ENCODE peak calls at places on chromosomes 5 and 9, in four cellular contexts. One of them, this sample, is unnamed. For H3K36me3, the result is how much of the 10 kb centered on the place peaks cover.

GRCh38 chr5:75660678-75661465 is 49.6 kb downstream of the ANKDD1B start:
- DNase-seq in psoas muscle: no peak
- DNase-seq in spleen: no peak
- DNase-seq in PC-9: no peak
- DNase-seq in this sample: peak

GRCh38 chr5:96881511-96882115 is 5.3 kb downstream of the ERAP2 start:
- DNase-seq in psoas muscle: no peak
- DNase-seq in spleen: no peak
- DNase-seq in PC-9: peak
- DNase-seq in this sample: no peak

GRCh38 chr5:95822038-95822407 is 503 bp downstream of the GLRX start:
- DNase-seq in psoas muscle: peak
- DNase-seq in spleen: peak
- DNase-seq in PC-9: peak
- DNase-seq in this sample: peak

GRCh38 chr9:125558453-125559084 is 148.4 kb downstream of the MAPKAP1 start:
- DNase-seq in psoas muscle: no peak
- DNase-seq in spleen: no peak
- DNase-seq in PC-9: peak
- DNase-seq in this sample: peak

GRCh38 chr5:67730917-67731474 is 484.6 kb upstream of the PIK3R1 start:
- DNase-seq in psoas muscle: no peak
- DNase-seq in spleen: no peak
- DNase-seq in PC-9: no peak
- DNase-seq in this sample: no peak

GRCh38 chr9:37913480-37914153 is 9.7 kb upstream of the SLC25A51 start:
- DNase-seq in psoas muscle: peak
- DNase-seq in spleen: peak
- DNase-seq in PC-9: peak
- DNase-seq in this sample: peak

GRCh38 chr9:23341346-23341745 is 484.7 kb downstream of the ELAVL2 start:
- DNase-seq in psoas muscle: no peak
- DNase-seq in spleen: no peak
- DNase-seq in PC-9: no peak
- DNase-seq in this sample: no peak

GRCh38 chr5:160260006-160260775 is 30.9 kb downstream of the FABP6 start:
- DNase-seq in psoas muscle: no peak
- DNase-seq in spleen: peak
- DNase-seq in PC-9: peak
- DNase-seq in this sample: no peak

GRCh38 chr5:73981696-73982095 is 355.7 kb downstream of the ARHGEF28 start:
- DNase-seq in psoas muscle: no peak
- DNase-seq in spleen: no peak
- DNase-seq in PC-9: no peak
- DNase-seq in this sample: no peak

GRCh38 chr9:125376261-125377226 is 114.9 kb downstream of the GAPVD1 start:
- DNase-seq in psoas muscle: no peak
- DNase-seq in spleen: no peak
- DNase-seq in PC-9: no peak
- DNase-seq in this sample: no peak

GRCh38 chr9:121984726-121985402 is 108.2 kb downstream of the TTLL11 start:
- DNase-seq in psoas muscle: no peak
- DNase-seq in spleen: no peak
- DNase-seq in PC-9: no peak
- DNase-seq in this sample: no peak

GRCh38 chr5:180291943-180292831 is at the start of gene MAPK9:
- DNase-seq in psoas muscle: peak
- DNase-seq in spleen: peak
- DNase-seq in PC-9: peak
- DNase-seq in this sample: peak

GRCh38 chr9:29753638-29754037 is 2180.4 kb upstream of the C9orf72 start:
- DNase-seq in psoas muscle: no peak
- DNase-seq in spleen: no peak
- DNase-seq in PC-9: no peak
- DNase-seq in this sample: no peak

GRCh38 chr5:151123897-151124751 is 33.5 kb downstream of the ANXA6 start:
- DNase-seq in psoas muscle: peak
- DNase-seq in spleen: peak
- DNase-seq in PC-9: peak
- DNase-seq in this sample: peak

GRCh38 chr9:22033012-22033630 is 24.0 kb upstream of the CDKN2B start:
- DNase-seq in psoas muscle: no peak
- DNase-seq in spleen: no peak
- DNase-seq in PC-9: no peak
- DNase-seq in this sample: no peak

GRCh38 chr9:36327903-36328302 is 69.7 kb upstream of the GNE start:
- DNase-seq in psoas muscle: no peak
- DNase-seq in spleen: no peak
- DNase-seq in PC-9: peak
- DNase-seq in this sample: no peak

GRCh38 chr9:110571801-110572490 is 7.6 kb downstream of the SVEP1 start:
- DNase-seq in psoas muscle: no peak
- DNase-seq in spleen: no peak
- DNase-seq in PC-9: no peak
- DNase-seq in this sample: no peak

GRCh38 chr5:76439929-76440328 is 36.8 kb downstream of the IQGAP2 start:
- DNase-seq in psoas muscle: no peak
- DNase-seq in spleen: no peak
- DNase-seq in PC-9: no peak
- DNase-seq in this sample: no peak

GRCh38 chr9:132049323-132049882 is 30.3 kb downstream of the MED27 start:
- DNase-seq in psoas muscle: peak
- DNase-seq in spleen: no peak
- DNase-seq in PC-9: no peak
- DNase-seq in this sample: no peak

DNA sequence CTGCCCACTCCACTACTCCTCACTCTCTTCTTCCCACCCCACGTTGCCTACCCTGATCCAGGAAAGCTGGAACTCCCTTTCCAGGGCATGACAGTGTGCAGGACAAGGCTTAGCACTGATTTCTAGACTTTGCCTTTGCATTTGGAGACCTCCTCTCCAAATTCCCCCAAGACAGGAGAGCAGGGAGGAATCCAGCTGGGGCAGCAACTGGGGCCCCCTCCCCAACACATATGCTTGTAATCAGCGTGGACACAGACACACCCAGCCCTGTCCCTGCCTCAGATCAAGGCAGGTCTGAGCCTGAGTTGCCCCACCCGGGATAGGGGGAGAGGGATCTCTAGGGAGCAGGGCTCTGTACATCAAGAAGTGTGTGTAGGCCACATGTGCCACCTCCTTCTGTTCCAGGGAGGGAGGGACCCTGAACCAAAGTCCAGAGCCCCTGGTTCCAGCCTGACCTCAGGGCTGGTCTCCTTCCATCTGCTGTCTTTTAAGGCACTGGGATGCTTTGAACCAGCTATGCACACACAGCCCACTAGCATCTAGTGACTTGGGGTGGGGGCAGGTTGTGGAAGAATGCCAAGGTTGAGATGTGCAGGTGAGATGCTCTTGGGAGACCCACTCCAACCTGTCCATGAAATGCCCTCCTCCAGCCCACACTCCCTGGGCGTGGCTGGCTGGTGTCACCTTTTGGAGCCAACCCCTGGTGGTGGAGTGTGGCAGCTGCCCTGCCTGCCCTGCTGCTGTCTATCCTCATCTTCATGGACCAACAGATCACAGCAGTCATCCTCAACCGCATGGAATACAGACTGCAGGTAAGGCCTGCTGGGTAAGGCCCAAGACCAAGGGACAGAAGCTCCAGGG is 7.0 kb downstream of the SLC4A9 start:
- DNase-seq in psoas muscle: no peak
- DNase-seq in spleen: no peak
- DNase-seq in PC-9: no peak
- DNase-seq in this sample: no peak
- TF ChIP-seq CTCF in psoas muscle: no peak
- TF ChIP-seq CTCF in spleen: no peak
- TF ChIP-seq CTCF in PC-9: no peak
- TF ChIP-seq CTCF in this sample: no peak

GRCh38 chr5:178732281-178732680 is 1.8 kb upstream of the ZNF354A start:
- DNase-seq in psoas muscle: no peak
- DNase-seq in spleen: no peak
- DNase-seq in PC-9: no peak
- DNase-seq in this sample: no peak

GRCh38 chr5:178730940-178731265 is 444 bp upstream of the ZNF354A start:
- DNase-seq in psoas muscle: no peak
- DNase-seq in spleen: no peak
- DNase-seq in PC-9: no peak
- DNase-seq in this sample: no peak
- H3K4me3 ChIP-seq in psoas muscle: peak
- H3K4me3 ChIP-seq in spleen: no peak
- H3K4me3 ChIP-seq in PC-9: peak
- H3K4me3 ChIP-seq in this sample: peak

GRCh38 chr9:136922540-136922939 is 22.0 kb downstream of the FBXW5 start:
- DNase-seq in psoas muscle: no peak
- DNase-seq in spleen: no peak
- DNase-seq in PC-9: no peak
- DNase-seq in this sample: no peak
- H3K36me3 ChIP-seq in psoas muscle: half or more
- H3K36me3 ChIP-seq in spleen: half or more
- H3K36me3 ChIP-seq in PC-9: under half
- H3K36me3 ChIP-seq in this sample: under half

DNA sequence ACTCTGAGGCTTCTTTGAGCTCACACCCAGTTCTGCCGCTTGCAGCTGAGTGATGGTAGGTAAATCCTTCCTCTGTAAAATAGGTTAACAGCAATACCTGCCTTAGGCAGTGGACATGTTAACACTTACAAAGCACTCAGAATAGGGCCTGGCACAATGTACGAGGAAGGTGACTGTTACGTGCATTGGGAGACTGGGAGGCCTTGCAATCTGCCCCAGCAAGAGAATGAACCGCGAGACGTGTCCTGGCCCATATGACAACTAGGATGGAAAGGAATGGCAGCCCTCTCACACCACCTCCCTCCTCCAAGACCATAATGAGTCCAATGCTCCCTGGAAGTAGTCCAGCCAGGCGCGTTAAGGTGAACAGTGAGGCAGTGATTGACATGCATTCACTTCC is 23.1 kb upstream of the AKNA start:
- DNase-seq in psoas muscle: no peak
- DNase-seq in spleen: no peak
- DNase-seq in PC-9: no peak
- DNase-seq in this sample: no peak
- TF ChIP-seq CTCF in psoas muscle: no peak
- TF ChIP-seq CTCF in spleen: no peak
- TF ChIP-seq CTCF in PC-9: no peak
- TF ChIP-seq CTCF in this sample: no peak

DNA sequence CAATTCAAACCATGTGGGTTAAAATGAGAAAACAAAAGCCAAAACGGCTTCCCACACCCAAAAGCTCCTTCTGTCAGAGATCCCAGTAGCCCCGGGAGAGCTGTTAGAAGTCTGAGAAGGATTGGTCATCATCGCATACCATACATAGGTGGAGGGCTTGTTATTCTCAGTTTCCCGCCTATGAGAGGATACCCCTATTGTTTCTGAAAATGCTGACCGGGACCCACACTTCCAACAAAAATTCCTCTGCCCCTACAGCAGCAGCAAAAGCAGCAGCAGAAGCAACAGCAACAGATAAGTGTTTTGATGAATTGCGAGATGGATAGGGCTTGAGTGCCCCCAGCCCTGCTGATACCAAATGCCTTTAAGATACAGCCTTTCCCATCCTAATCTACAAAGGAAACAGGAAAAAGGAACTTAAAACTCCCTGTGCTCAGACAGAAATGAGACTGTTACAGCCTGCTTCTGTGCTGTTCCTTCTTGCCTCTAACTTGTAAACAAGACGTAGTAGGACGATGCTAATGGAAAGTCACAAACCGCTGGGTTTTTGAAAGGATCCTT is at the start of gene TEK:
- DNase-seq in psoas muscle: no peak
- DNase-seq in spleen: no peak
- DNase-seq in PC-9: no peak
- DNase-seq in this sample: no peak
- H3K4me3 ChIP-seq in psoas muscle: peak
- H3K4me3 ChIP-seq in spleen: peak
- H3K4me3 ChIP-seq in PC-9: no peak
- H3K4me3 ChIP-seq in this sample: no peak

DNA sequence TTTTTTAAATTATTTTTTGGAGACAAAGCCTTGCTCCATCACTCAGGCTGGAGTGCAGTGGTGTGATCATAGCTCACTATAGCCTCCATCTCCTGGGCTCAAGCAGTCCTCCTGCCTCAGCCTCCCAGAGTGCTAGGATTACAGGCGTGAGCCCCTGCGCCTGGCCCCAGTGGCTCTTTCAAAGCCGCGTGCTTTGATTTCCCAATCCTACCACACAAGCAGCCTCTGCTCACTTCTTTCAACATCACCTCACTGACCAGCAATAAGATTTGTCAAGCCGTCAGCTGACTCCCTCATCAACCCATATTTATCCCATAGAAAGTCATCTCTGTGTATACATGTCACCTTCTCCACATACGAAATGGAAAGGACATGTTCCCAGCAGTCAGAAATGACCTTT is 25.9 kb downstream of the SLC31A2 start:
- DNase-seq in psoas muscle: no peak
- DNase-seq in spleen: no peak
- DNase-seq in PC-9: no peak
- DNase-seq in this sample: no peak
- H3K36me3 ChIP-seq in psoas muscle: half or more
- H3K36me3 ChIP-seq in spleen: half or more
- H3K36me3 ChIP-seq in PC-9: under half
- H3K36me3 ChIP-seq in this sample: under half

DNA sequence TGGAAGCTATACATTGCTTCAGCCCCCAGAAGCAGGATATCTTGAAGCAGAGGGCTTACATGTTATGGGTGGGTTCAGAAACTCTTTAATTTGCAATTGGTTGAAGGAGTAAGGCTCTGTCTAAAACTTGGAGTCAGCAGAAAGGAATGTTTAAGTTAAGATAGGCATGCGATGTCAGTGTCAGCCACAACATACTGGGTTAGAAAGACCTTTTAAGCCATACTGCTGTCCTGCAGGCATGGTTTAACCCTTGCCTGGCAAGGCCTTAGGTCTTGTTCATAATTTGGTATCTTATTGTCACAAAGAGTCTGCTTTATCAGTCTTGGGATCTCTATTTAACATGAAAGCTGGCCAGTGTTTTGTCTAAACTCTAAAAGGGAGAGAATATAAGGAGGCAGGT is 1619.6 kb upstream of the WWC1 start:
- DNase-seq in psoas muscle: no peak
- DNase-seq in spleen: no peak
- DNase-seq in PC-9: no peak
- DNase-seq in this sample: no peak
- TF ChIP-seq CTCF in psoas muscle: no peak
- TF ChIP-seq CTCF in spleen: no peak
- TF ChIP-seq CTCF in PC-9: no peak
- TF ChIP-seq CTCF in this sample: no peak

GRCh38 chr5:124741711-124742496 is 4.5 kb downstream of the ZNF608 start:
- DNase-seq in psoas muscle: no peak
- DNase-seq in spleen: no peak
- DNase-seq in PC-9: peak
- DNase-seq in this sample: no peak
- H3K4me3 ChIP-seq in psoas muscle: peak
- H3K4me3 ChIP-seq in spleen: no peak
- H3K4me3 ChIP-seq in PC-9: no peak
- H3K4me3 ChIP-seq in this sample: peak

GRCh38 chr5:144162686-144163085 is 7.8 kb downstream of the YIPF5 start:
- DNase-seq in psoas muscle: no peak
- DNase-seq in spleen: no peak
- DNase-seq in PC-9: no peak
- DNase-seq in this sample: no peak
- H3K36me3 ChIP-seq in psoas muscle: half or more
- H3K36me3 ChIP-seq in spleen: under half
- H3K36me3 ChIP-seq in PC-9: under half
- H3K36me3 ChIP-seq in this sample: under half